ENCODE peak calls at places on chromosomes 6 and 20, in four cellular contexts. B is HepG2, Y is A549, L is K562. M is an unnamed sample.

GRCh38 chr6:85568411-85568810 is 25.2 kb downstream of the SNX14 start:
- DNase-seq in B (no peak), Y (no peak), L (no peak), M (no peak)

GRCh38 chr6:126909493-126909892 is 209.0 kb upstream of the RSPO3 start:
- DNase-seq in Y (no peak), L (no peak), B (no peak), M (no peak)

GRCh38 chr20:43925786-43926185 is 11.1 kb downstream of the TOX2 start:
- DNase-seq in B (no peak), L (no peak), Y (no peak), M (no peak)

GRCh38 chr6:37324131-37325033 is 29.4 kb upstream of the RNF8 start:
- DNase-seq in Y (no peak), L (no peak), B (no peak), M (no peak)

GRCh38 chr6:138571585-138572199 is 72.4 kb upstream of the NHSL1 start:
- DNase-seq in L (no peak), Y (no peak), B (no peak), M (no peak)

GRCh38 chr20:56328861-56329260 is 29.9 kb upstream of the FAM210B start:
- DNase-seq in L (peak), Y (peak), B (peak), M (no peak)

GRCh38 chr6:133609404-133610270 is 279.3 kb upstream of the TCF21 start:
- DNase-seq in L (peak), B (peak), Y (peak), M (no peak)

GRCh38 chr6:107458687-107459282 is 579 bp downstream of the PDSS2 start:
- DNase-seq in L (no peak), B (peak), Y (no peak), M (no peak)

GRCh38 chr6:2714359-2714895 is 36.3 kb downstream of the MYLK4 start:
- DNase-seq in Y (peak), B (no peak), L (no peak), M (no peak)

GRCh38 chr20:63525968-63526367 is 5.4 kb downstream of the PPDPF start:
- DNase-seq in B (no peak), Y (no peak), L (no peak), M (no peak)

GRCh38 chr6:117169781-117170281 is 95.5 kb upstream of the VGLL2 start:
- DNase-seq in L (no peak), Y (no peak), B (no peak), M (no peak)

GRCh38 chr20:63896136-63896890 is 1.4 kb downstream of the DNAJC5 start:
- DNase-seq in L (peak), B (peak), Y (no peak), M (no peak)

DNA sequence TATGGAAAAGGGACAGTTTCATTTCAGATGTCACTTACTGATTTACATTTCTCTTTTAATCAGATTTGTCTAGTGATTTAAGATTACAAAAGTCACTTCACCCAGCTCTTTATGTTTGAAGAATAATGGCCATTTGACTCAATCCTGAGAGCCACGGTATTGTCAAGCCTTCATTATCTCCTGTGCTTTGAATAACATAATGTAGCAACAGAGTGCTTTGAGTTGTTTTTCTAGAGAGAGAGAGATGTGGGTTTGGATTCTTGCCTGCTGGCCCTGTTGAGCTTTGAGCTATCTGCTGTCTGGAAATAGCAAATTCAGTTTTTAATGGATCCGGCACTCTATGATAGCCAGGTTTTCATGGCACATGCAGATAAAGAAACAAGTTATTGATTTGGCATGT is 478.4 kb upstream of the SOX4 start:
- DNase-seq in Y (no peak), B (peak), L (no peak), M (no peak)
- TF ChIP-seq EP300 in Y (no peak), B (no peak), L (no peak), M (no peak)

DNA sequence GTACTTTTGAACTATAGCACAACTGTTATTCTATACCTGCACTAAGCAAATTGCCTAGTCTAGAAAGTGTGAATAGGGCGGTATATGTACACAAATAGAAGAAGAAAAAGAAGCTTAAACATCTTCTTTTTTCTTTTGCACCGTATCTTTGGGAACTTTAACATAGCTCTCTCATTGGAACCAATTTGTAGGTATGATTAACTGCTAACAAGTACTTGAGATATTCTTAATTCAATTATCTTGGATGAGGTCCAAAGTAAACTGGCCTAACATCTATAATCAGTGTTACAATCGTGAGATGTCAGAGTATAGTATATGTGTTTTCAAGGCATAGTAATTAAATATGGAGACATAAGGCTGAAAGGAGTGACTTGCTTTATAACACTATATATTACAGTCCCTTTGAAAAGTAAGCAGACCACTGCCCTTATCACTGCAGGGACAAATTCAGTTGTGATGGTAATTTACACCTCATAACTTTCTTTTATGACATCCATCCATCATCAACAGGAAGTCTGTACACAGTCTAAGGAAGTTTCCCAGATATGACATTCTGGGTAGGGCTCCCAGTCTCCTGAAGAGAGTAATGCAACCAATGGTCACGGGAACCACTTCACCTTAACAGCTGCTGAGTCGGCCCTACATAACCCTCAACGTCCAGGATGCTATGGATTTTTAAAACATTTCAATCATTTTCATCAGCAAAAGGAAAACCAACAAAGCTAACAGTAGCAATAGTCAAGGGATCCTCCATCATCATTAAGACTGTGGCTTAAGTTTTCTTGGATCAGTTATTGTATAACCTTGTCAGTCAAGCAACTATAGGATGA is 37.6 kb downstream of the NKAIN2 start:
- DNase-seq in Y (no peak), B (no peak), L (no peak), M (no peak)
- TF ChIP-seq EP300 in Y (no peak), B (no peak), L (no peak), M (no peak)

DNA sequence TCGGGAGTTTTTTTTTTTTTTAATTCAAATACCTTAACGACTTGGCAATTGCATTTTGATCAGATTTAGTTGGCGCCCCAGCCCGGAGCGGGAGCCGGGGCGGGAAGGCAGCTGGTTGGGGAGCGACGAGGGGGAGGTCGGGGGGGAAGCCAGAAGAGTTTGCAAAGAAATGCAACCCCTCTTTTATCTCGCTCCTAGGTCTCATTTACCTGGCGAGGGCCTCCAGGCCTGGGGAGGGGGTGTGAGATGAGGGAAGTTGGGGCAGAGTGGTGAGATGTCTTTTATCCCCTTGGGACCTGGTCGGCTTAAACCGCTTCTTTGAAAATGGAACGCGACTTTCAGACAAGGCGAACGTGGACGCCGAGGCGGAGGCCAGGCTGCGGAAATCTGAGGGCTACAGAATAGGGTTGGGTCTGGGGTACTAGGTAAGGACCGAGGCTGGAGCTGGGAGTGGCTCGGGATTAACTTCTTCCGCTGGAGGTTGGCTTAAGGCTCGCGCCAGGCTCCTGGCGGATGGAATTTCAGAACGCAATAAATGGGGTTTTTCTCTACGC is 40.3 kb downstream of the NCR2 start:
- DNase-seq in B (no peak), L (no peak), Y (no peak), M (no peak)
- TF ChIP-seq EP300 in B (no peak), L (no peak), Y (no peak), M (no peak)

GRCh38 chr6:134676307-134677281 is 273.3 kb downstream of the ALDH8A1 start:
- DNase-seq in B (no peak), L (no peak), Y (no peak), M (no peak)
- TF ChIP-seq EP300 in B (no peak), L (no peak), Y (no peak), M (no peak)

GRCh38 chr6:152534541-152534940 is 102.6 kb downstream of the SYNE1 start:
- DNase-seq in Y (no peak), L (no peak), B (no peak), M (no peak)
- TF ChIP-seq EP300 in Y (no peak), L (no peak), B (no peak), M (no peak)

DNA sequence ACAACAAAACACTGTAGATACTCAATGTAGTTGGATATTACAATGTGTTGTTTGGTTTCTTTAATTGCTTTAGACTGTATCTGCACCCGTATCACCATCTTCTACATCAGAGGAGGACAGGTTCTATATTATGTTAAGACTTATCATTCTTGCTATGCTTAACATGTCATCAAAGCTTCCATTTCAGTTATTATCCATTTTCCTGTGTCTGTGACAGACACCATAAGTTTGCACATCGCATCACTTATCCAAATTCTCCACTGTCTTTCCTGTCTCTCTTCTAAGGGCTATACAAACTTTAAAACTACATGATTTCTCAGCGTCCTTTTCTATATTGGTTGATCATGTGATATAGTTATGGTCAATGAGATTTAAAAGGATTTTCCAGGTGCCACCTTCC is 719.0 kb downstream of the TBC1D32 start:
- DNase-seq in B (no peak), Y (no peak), L (no peak), M (no peak)
- TF ChIP-seq EP300 in B (no peak), Y (no peak), L (no peak), M (no peak)

GRCh38 chr6:57257911-57258541 is 35.9 kb upstream of the RAB23 start:
- DNase-seq in L (no peak), Y (no peak), B (no peak), M (no peak)
- TF ChIP-seq EP300 in L (no peak), Y (no peak), B (no peak), M (peak)

DNA sequence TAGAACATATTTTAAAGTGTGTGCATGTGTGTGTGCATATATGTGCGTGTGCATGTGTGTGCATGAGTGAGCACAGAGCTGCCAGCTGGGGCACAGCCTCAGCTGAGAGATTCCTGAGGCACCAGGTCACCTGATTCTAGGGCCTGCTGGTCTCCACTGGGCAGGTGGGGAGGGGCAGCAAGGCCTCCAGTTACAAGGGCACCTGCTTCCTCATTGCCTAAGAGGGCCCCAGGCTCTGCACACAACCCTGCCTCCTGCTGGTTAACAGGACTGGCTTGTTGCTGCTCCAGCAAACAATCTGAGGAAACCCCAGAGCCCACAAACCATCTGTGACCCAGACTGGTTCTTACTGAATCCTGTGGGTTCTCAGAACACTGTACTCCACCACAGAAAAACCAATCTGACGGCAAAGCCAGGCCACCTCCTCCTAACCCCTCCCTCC is 22.9 kb upstream of the UBE2J1 start:
- DNase-seq in L (peak), Y (peak), B (peak), M (no peak)
- TF ChIP-seq EP300 in L (no peak), Y (no peak), B (no peak), M (no peak)

GRCh38 chr6:74357329-74357728 is 661.3 kb downstream of the CD109 start:
- DNase-seq in Y (no peak), L (no peak), B (no peak), M (no peak)

DNA sequence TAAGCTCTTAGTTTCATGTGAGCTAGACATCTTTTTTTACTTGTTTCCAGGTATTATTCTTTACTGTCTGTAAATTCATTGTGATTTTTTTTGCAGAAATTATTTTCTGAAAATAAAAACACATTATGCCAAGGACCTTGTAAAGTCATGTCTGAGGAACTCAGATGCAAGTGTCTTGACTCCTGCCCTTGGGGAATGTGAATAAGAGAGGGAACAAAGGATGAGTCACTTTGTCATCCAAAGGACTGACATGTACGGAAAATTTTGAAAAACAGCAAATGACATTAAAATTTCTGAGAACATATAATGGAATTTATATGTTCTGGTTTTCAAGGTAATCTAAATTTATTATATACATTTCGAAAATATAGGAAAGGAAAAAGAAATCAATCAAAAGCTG is 660.4 kb downstream of the CD109 start:
- DNase-seq in B (no peak), Y (peak), L (no peak), M (no peak)
- TF ChIP-seq EP300 in B (no peak), Y (no peak), L (no peak), M (no peak)

M was measured in sigmoid colon.